ENCODE peak calls at places on chromosomes 5 and 9, in ten cellular contexts. F is fibroblast of lung; J is vagina; M is cardiac fibroblast; D is BE2C; N is fibroblast of villous mesenchyme; B is lower leg skin; T is psoas muscle; G is CD8-positive, alpha-beta T cell; K is fibroblast of pulmonary artery. I is an unnamed sample.

GRCh38 chr9:22147818-22148573 is 138.9 kb upstream of the CDKN2B start:
- DNase-seq in F (peak), J (no peak), M (peak), D (no peak), N (peak), B (no peak), T (no peak), G (no peak), K (peak), I (no peak)

GRCh38 chr9:87793292-87793691 is 67.4 kb downstream of the CTSL start:
- DNase-seq in F (peak), J (no peak), M (peak), D (no peak), N (peak), B (no peak), T (no peak), G (no peak), K (peak), I (no peak)

GRCh38 chr9:113505963-113506624 is 42.6 kb downstream of the RGS3 start:
- DNase-seq in F (no peak), J (no peak), M (no peak), D (no peak), N (no peak), B (no peak), T (no peak), G (no peak), K (no peak), I (no peak)

GRCh38 chr5:136249678-136250266 is 56.8 kb upstream of the SMIM32 start:
- DNase-seq in F (peak), J (no peak), M (peak), D (peak), N (peak), B (no peak), T (peak), G (no peak), K (peak), I (no peak)

GRCh38 chr5:137710086-137710485 is 25.8 kb downstream of the KLHL3 start:
- DNase-seq in F (no peak), J (no peak), M (peak), D (no peak), N (no peak), B (no peak), T (no peak), G (no peak), K (peak), I (no peak)

GRCh38 chr9:98333703-98334582 is 78.5 kb upstream of the TBC1D2 start:
- DNase-seq in F (peak), J (no peak), M (peak), D (no peak), N (peak), B (peak), T (no peak), G (no peak), K (peak), I (no peak)

GRCh38 chr9:112777914-112778313 is 27.4 kb downstream of the SNX30 start:
- DNase-seq in F (no peak), J (peak), M (peak), D (no peak), N (no peak), B (no peak), T (no peak), G (no peak), K (no peak), I (no peak)

GRCh38 chr5:78527054-78527884 is 121.3 kb downstream of the LHFPL2 start:
- DNase-seq in F (peak), J (no peak), M (peak), D (no peak), N (peak), B (no peak), T (no peak), G (no peak), K (peak), I (no peak)

GRCh38 chr9:127767405-127767804 is 11.1 kb downstream of the SH2D3C start:
- DNase-seq in F (no peak), J (no peak), M (no peak), D (no peak), N (no peak), B (no peak), T (no peak), G (no peak), K (no peak), I (no peak)

GRCh38 chr9:81621111-81621510 is 68.2 kb downstream of the TLE1 start:
- DNase-seq in F (no peak), J (no peak), M (no peak), D (no peak), N (no peak), B (no peak), T (no peak), G (no peak), K (no peak), I (no peak)

GRCh38 chr5:155616779-155617392 is 603.3 kb downstream of the KIF4B start:
- DNase-seq in F (no peak), J (no peak), M (peak), D (peak), N (no peak), B (no peak), T (peak), G (peak), K (no peak), I (no peak)

GRCh38 chr5:64229163-64229774 is 63.6 kb downstream of the RNF180 start:
- DNase-seq in F (peak), J (no peak), M (peak), D (no peak), N (peak), B (no peak), T (no peak), G (no peak), K (peak), I (no peak)

GRCh38 chr9:125262217-125262991 is 778 bp downstream of the GAPVD1 start:
- DNase-seq in F (peak), J (no peak), M (peak), D (peak), N (peak), B (no peak), T (no peak), G (no peak), K (no peak), I (no peak)

GRCh38 chr5:74015716-74016115 is 389.7 kb downstream of the ARHGEF28 start:
- DNase-seq in F (no peak), J (no peak), M (no peak), D (no peak), N (no peak), B (no peak), T (no peak), G (no peak), K (peak), I (no peak)

GRCh38 chr9:129392093-129392541 is 214.1 kb upstream of the IER5L start:
- DNase-seq in F (no peak), J (no peak), M (no peak), D (peak), N (no peak), B (no peak), T (peak), G (no peak), K (no peak), I (no peak)

GRCh38 chr5:91885291-91886265 is 502.5 kb upstream of the ARRDC3 start:
- DNase-seq in F (no peak), J (no peak), M (no peak), D (no peak), N (no peak), B (no peak), T (no peak), G (no peak), K (no peak), I (no peak)

GRCh38 chr5:142866563-142867275 is 96.5 kb downstream of the ARHGAP26 start:
- DNase-seq in F (peak), J (no peak), M (peak), D (peak), N (peak), B (no peak), T (no peak), G (peak), K (peak), I (no peak)

GRCh38 chr9:136287960-136288753 is 15.7 kb downstream of the CCDC187 start:
- DNase-seq in F (no peak), J (no peak), M (no peak), D (peak), N (no peak), B (no peak), T (no peak), G (no peak), K (no peak), I (no peak)

GRCh38 chr5:175501759-175502158 is 23.4 kb downstream of the SFXN1 start:
- DNase-seq in F (no peak), J (no peak), M (no peak), D (no peak), N (no peak), B (no peak), T (no peak), G (no peak), K (no peak), I (no peak)

GRCh38 chr5:1464096-1464446 is 18.8 kb upstream of the SLC6A3 start:
- DNase-seq in F (no peak), J (no peak), M (no peak), D (no peak), N (no peak), B (no peak), T (no peak), G (no peak), K (no peak), I (no peak)

GRCh38 chr9:125409217-125409636 is 147.6 kb downstream of the GAPVD1 start:
- DNase-seq in F (no peak), J (no peak), M (no peak), D (no peak), N (no peak), B (no peak), T (no peak), G (no peak), K (no peak), I (no peak)

GRCh38 chr9:33229359-33230120 is 10.4 kb upstream of the SPINK4 start:
- DNase-seq in F (no peak), J (no peak), M (no peak), D (peak), N (no peak), B (peak), T (no peak), G (no peak), K (no peak), I (no peak)

GRCh38 chr9:88583901-88584596 is 49.1 kb downstream of the NXNL2 start:
- DNase-seq in F (peak), J (no peak), M (peak), D (no peak), N (peak), B (no peak), T (no peak), G (no peak), K (peak), I (no peak)

GRCh38 chr5:35117960-35118359 is 70.2 kb upstream of the AGXT2 start:
- DNase-seq in F (peak), J (no peak), M (peak), D (no peak), N (peak), B (no peak), T (no peak), G (no peak), K (peak), I (no peak)

GRCh38 chr9:130630506-130631330 is 33.7 kb upstream of the PRDM12 start:
- DNase-seq in F (no peak), J (no peak), M (no peak), D (no peak), N (no peak), B (peak), T (no peak), G (no peak), K (no peak), I (no peak)

GRCh38 chr9:130633336-130634190 is 30.8 kb upstream of the PRDM12 start:
- DNase-seq in F (no peak), J (no peak), M (no peak), D (no peak), N (no peak), B (peak), T (peak), G (no peak), K (no peak), I (no peak)

GRCh38 chr9:130632841-130633240 is 31.6 kb upstream of the PRDM12 start:
- DNase-seq in F (no peak), J (no peak), M (no peak), D (no peak), N (no peak), B (peak), T (no peak), G (no peak), K (no peak), I (no peak)

GRCh38 chr9:130631331-130632080 is 32.9 kb upstream of the PRDM12 start:
- DNase-seq in F (no peak), J (no peak), M (no peak), D (no peak), N (no peak), B (peak), T (no peak), G (no peak), K (no peak), I (no peak)

GRCh38 chr9:130632081-130632710 is 32.2 kb upstream of the PRDM12 start:
- DNase-seq in F (no peak), J (no peak), M (no peak), D (no peak), N (no peak), B (peak), T (no peak), G (no peak), K (no peak), I (no peak)
- TF ChIP-seq CTCF in F (no peak), J (no peak), M (no peak), D (no peak), N (no peak), B (no peak), T (no peak), G (no peak), K (no peak), I (no peak)

DNA sequence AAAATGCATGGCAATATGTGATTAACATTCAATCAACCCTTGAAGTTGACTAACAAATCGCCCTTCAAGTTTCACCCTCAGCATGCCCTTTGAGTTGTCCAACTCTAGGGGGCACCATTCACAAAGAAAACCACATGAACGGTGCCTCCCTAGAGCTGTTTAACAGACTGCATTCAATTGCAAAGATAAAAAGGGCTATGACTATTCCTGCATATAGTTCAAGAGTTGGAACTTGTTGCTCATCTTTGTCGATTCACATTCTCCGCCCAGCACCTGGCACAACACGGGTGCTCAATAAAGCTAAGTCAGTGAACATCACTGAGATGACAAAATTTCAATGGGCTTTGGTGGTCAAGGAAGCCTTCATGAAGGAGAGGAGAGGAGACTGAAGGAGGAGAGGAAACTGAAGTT is 69.6 kb upstream of the SLC30A5 start:
- DNase-seq in F (peak), J (no peak), M (peak), D (peak), N (peak), B (no peak), T (no peak), G (no peak), K (peak), I (no peak)
- TF ChIP-seq CTCF in F (peak), J (no peak), M (peak), D (peak), N (peak), B (no peak), T (peak), G (peak), K (peak), I (peak)

GRCh38 chr9:14084867-14085266 is 229.1 kb downstream of the NFIB start:
- DNase-seq in F (no peak), J (no peak), M (no peak), D (no peak), N (no peak), B (no peak), T (no peak), G (no peak), K (no peak), I (no peak)

GRCh38 chr9:14089051-14089798 is 224.7 kb downstream of the NFIB start:
- DNase-seq in F (peak), J (no peak), M (peak), D (no peak), N (peak), B (no peak), T (no peak), G (no peak), K (peak), I (no peak)

GRCh38 chr9:14086495-14086894 is 227.4 kb downstream of the NFIB start:
- DNase-seq in F (no peak), J (no peak), M (no peak), D (no peak), N (no peak), B (no peak), T (no peak), G (no peak), K (no peak), I (no peak)

GRCh38 chr9:14092344-14092743 is 221.6 kb downstream of the NFIB start:
- DNase-seq in F (peak), J (no peak), M (peak), D (no peak), N (peak), B (no peak), T (no peak), G (no peak), K (peak), I (no peak)

DNA sequence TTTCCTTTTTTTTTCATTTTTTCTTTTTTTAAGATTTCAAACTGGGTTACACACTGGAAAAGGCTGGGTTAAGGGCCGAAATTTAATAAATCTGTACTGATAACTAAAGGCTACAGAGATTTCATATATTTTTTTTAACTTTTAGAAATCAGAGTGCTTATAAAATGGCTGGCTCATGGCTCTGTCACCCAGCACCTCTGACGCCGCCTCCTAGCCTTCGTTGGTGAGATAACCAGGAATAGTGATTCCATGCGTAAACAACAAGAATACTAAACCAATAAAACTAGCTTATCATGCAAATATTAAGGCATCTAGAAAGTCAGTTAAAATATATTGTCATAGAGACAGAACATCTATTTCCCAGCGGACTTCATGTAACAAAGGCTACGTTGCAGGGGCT is 226.4 kb downstream of the NFIB start:
- DNase-seq in F (no peak), J (no peak), M (no peak), D (no peak), N (no peak), B (no peak), T (no peak), G (no peak), K (no peak), I (no peak)
- TF ChIP-seq CTCF in F (no peak), J (no peak), M (no peak), D (no peak), N (no peak), B (no peak), T (no peak), G (no peak), K (no peak), I (no peak)

DNA sequence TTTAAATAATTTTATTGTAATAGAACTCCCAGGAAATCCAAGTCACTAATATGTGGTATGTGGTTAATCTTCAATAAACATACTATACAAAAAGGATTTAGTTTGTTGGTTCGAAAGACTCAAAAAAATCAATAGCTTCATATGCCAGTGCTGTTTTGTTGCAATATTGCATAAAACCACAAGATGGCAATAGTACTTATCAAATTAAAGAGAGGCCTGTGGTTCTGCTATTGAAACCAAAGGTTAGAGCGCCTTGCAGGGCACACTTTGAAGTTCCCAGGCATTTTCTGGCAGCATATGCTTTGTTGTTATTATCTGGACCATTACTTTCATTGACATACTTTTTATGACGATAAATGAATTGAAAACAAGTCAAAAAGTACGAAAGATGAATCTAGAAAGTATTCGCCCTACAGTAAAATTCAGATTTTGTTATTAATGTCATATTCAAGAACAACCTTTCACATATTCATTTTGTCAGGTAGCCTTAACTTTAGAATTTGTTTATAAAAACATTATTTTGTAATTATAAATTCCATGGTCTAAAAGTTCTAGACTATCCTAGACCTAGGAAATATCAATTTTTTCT is 316.3 kb downstream of the MCTP1 start:
- DNase-seq in F (peak), J (no peak), M (peak), D (peak), N (peak), B (no peak), T (no peak), G (no peak), K (peak), I (no peak)
- TF ChIP-seq CTCF in F (peak), J (peak), M (peak), D (peak), N (peak), B (no peak), T (peak), G (peak), K (peak), I (peak)

GRCh38 chr9:101478444-101478843 is 42.9 kb upstream of the ALDOB start:
- DNase-seq in F (no peak), J (no peak), M (no peak), D (no peak), N (no peak), B (no peak), T (no peak), G (no peak), K (no peak), I (no peak)
- TF ChIP-seq CTCF in F (no peak), J (no peak), M (no peak), D (peak), N (no peak), B (no peak), T (no peak), G (no peak), K (no peak), I (no peak)

DNA sequence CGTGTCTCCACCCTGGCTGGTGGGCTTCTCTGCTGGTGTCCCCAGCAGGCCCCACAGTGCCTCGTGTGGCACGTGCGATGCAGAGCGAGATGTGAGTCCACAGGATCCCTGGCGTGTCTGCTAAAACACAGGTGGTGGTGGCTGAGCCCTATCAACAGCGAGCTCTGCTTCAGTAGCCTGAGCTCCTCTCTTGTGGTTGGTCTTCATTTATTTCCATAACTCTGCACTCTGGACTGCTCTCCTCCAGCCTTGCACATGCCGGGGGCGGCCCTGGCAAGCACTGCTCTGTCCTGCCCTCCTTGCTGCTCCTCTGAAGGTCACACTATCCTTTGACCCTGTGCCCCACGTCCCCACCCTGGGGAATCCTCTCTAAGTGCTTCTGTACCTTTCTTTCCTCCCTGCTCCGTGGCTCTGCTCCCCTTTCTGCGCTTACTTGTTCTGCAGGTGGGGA is 59.2 kb downstream of the NSUN2 start:
- DNase-seq in F (no peak), J (peak), M (no peak), D (no peak), N (no peak), B (peak), T (no peak), G (no peak), K (no peak), I (peak)
- TF ChIP-seq CTCF in F (no peak), J (no peak), M (no peak), D (no peak), N (no peak), B (no peak), T (no peak), G (no peak), K (no peak), I (no peak)

GRCh38 chr5:154461531-154461930 is 15.7 kb downstream of the SAP30L start:
- DNase-seq in F (no peak), J (no peak), M (peak), D (peak), N (peak), B (peak), T (no peak), G (no peak), K (peak), I (no peak)
- TF ChIP-seq CTCF in F (no peak), J (no peak), M (peak), D (peak), N (peak), B (no peak), T (no peak), G (no peak), K (peak), I (peak)

DNA sequence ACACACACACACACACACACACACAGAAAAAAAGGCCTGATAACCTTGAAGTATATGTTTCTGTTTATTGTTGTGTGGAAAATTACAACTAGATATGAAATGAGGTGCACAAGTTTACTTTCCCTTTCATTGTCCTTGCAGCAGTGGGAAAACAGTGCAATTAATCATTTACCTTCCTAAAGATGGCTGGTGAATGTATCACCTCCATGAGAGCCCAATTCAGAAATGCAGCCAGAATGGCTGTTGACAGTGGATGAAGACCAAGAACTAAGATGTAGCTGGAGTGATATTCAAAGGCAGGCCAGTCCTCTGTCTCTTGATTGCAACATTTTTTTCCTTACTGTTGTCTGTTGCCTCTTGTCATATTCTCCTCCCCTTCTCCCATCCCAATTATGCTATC is 49.6 kb upstream of the EIF4EBP3 start:
- DNase-seq in F (no peak), J (no peak), M (no peak), D (no peak), N (no peak), B (no peak), T (no peak), G (no peak), K (no peak), I (no peak)
- TF ChIP-seq CTCF in F (no peak), J (no peak), M (no peak), D (no peak), N (no peak), B (no peak), T (no peak), G (no peak), K (no peak), I (no peak)

GRCh38 chr5:10158886-10159285 is 90.8 kb downstream of the ATPSCKMT start:
- DNase-seq in F (no peak), J (no peak), M (no peak), D (no peak), N (no peak), B (no peak), T (no peak), G (no peak), K (no peak), I (no peak)
- TF ChIP-seq CTCF in F (no peak), J (no peak), M (peak), D (no peak), N (no peak), B (no peak), T (no peak), G (no peak), K (no peak), I (peak)